ENCODE peak calls at places on chromosome 21, in eight cellular contexts. One of them, this sample, is unnamed. For H3K4me1, the result is how much of the 10 kb centered on the place peaks cover.

GRCh38 chr21:18023099-18023498 is 203.9 kb upstream of the C21orf91 start:
- DNase-seq in stomach: no peak
- DNase-seq in endodermal cell: peak
- DNase-seq in heart right ventricle: no peak
- DNase-seq in IMR-90: no peak
- DNase-seq in thoracic aorta: no peak
- DNase-seq in kidney: no peak
- DNase-seq in tibial artery: no peak
- DNase-seq in this sample: no peak

GRCh38 chr21:14767192-14767852 is 221.2 kb upstream of the SAMSN1 start:
- DNase-seq in stomach: no peak
- DNase-seq in endodermal cell: no peak
- DNase-seq in heart right ventricle: no peak
- DNase-seq in IMR-90: no peak
- DNase-seq in thoracic aorta: no peak
- DNase-seq in kidney: no peak
- DNase-seq in tibial artery: no peak
- DNase-seq in this sample: no peak

GRCh38 chr21:44454747-44455523 is at the start of gene LRRC3:
- DNase-seq in stomach: peak
- DNase-seq in endodermal cell: peak
- DNase-seq in heart right ventricle: peak
- DNase-seq in IMR-90: peak
- DNase-seq in thoracic aorta: peak
- DNase-seq in kidney: peak
- DNase-seq in tibial artery: peak
- DNase-seq in this sample: no peak

GRCh38 chr21:39022901-39023693 is 160.2 kb downstream of the PSMG1 start:
- DNase-seq in stomach: no peak
- DNase-seq in endodermal cell: peak
- DNase-seq in heart right ventricle: peak
- DNase-seq in IMR-90: peak
- DNase-seq in thoracic aorta: peak
- DNase-seq in kidney: peak
- DNase-seq in tibial artery: no peak
- DNase-seq in this sample: no peak

GRCh38 chr21:14706712-14707111 is 160.6 kb upstream of the SAMSN1 start:
- DNase-seq in stomach: no peak
- DNase-seq in endodermal cell: no peak
- DNase-seq in heart right ventricle: no peak
- DNase-seq in IMR-90: no peak
- DNase-seq in thoracic aorta: no peak
- DNase-seq in kidney: no peak
- DNase-seq in tibial artery: no peak
- DNase-seq in this sample: no peak

GRCh38 chr21:22791986-22792560 is 1793.9 kb downstream of the NCAM2 start:
- DNase-seq in stomach: no peak
- DNase-seq in endodermal cell: peak
- DNase-seq in heart right ventricle: no peak
- DNase-seq in IMR-90: peak
- DNase-seq in thoracic aorta: no peak
- DNase-seq in kidney: no peak
- DNase-seq in tibial artery: no peak
- DNase-seq in this sample: peak

GRCh38 chr21:45184869-45185268 is 102.8 kb downstream of the POFUT2 start:
- DNase-seq in stomach: no peak
- DNase-seq in endodermal cell: no peak
- DNase-seq in heart right ventricle: no peak
- DNase-seq in IMR-90: no peak
- DNase-seq in thoracic aorta: no peak
- DNase-seq in kidney: no peak
- DNase-seq in tibial artery: no peak
- DNase-seq in this sample: no peak

GRCh38 chr21:36767096-36767495 is 68.2 kb downstream of the SIM2 start:
- DNase-seq in stomach: no peak
- DNase-seq in endodermal cell: no peak
- DNase-seq in heart right ventricle: no peak
- DNase-seq in IMR-90: no peak
- DNase-seq in thoracic aorta: no peak
- DNase-seq in kidney: no peak
- DNase-seq in tibial artery: no peak
- DNase-seq in this sample: no peak

GRCh38 chr21:34986561-34987533 is 62.3 kb downstream of the RUNX1 start:
- DNase-seq in stomach: no peak
- DNase-seq in endodermal cell: peak
- DNase-seq in heart right ventricle: no peak
- DNase-seq in IMR-90: peak
- DNase-seq in thoracic aorta: no peak
- DNase-seq in kidney: no peak
- DNase-seq in tibial artery: no peak
- DNase-seq in this sample: peak

GRCh38 chr21:24204641-24205040 is 1402.6 kb downstream of the MRPL39 start:
- DNase-seq in stomach: no peak
- DNase-seq in endodermal cell: no peak
- DNase-seq in heart right ventricle: no peak
- DNase-seq in IMR-90: no peak
- DNase-seq in thoracic aorta: no peak
- DNase-seq in kidney: no peak
- DNase-seq in tibial artery: no peak
- DNase-seq in this sample: no peak

GRCh38 chr21:36859744-36860501 is 106.5 kb downstream of the HLCS start:
- DNase-seq in stomach: peak
- DNase-seq in endodermal cell: peak
- DNase-seq in heart right ventricle: peak
- DNase-seq in IMR-90: peak
- DNase-seq in thoracic aorta: no peak
- DNase-seq in kidney: peak
- DNase-seq in tibial artery: peak
- DNase-seq in this sample: peak

GRCh38 chr21:33802458-33802857 is 113.1 kb downstream of the ATP5PO start:
- DNase-seq in stomach: no peak
- DNase-seq in endodermal cell: no peak
- DNase-seq in heart right ventricle: no peak
- DNase-seq in IMR-90: no peak
- DNase-seq in thoracic aorta: no peak
- DNase-seq in kidney: no peak
- DNase-seq in tibial artery: no peak
- DNase-seq in this sample: no peak

GRCh38 chr21:45570071-45570470 is 27.8 kb upstream of the SLC19A1 start:
- DNase-seq in stomach: peak
- DNase-seq in endodermal cell: peak
- DNase-seq in heart right ventricle: no peak
- DNase-seq in IMR-90: no peak
- DNase-seq in thoracic aorta: no peak
- DNase-seq in kidney: peak
- DNase-seq in tibial artery: no peak
- DNase-seq in this sample: no peak

GRCh38 chr21:18114735-18115134 is 129.9 kb upstream of the CHODL start:
- DNase-seq in stomach: no peak
- DNase-seq in endodermal cell: no peak
- DNase-seq in heart right ventricle: no peak
- DNase-seq in IMR-90: no peak
- DNase-seq in thoracic aorta: no peak
- DNase-seq in kidney: no peak
- DNase-seq in tibial artery: no peak
- DNase-seq in this sample: no peak

GRCh38 chr21:38343691-38344090 is 86.9 kb downstream of the KCNJ15 start:
- DNase-seq in stomach: peak
- DNase-seq in endodermal cell: no peak
- DNase-seq in heart right ventricle: no peak
- DNase-seq in IMR-90: peak
- DNase-seq in thoracic aorta: peak
- DNase-seq in kidney: no peak
- DNase-seq in tibial artery: peak
- DNase-seq in this sample: no peak

GRCh38 chr21:27526451-27526850 is 559.6 kb upstream of the ADAMTS5 start:
- DNase-seq in stomach: no peak
- DNase-seq in endodermal cell: no peak
- DNase-seq in heart right ventricle: no peak
- DNase-seq in IMR-90: no peak
- DNase-seq in thoracic aorta: no peak
- DNase-seq in kidney: no peak
- DNase-seq in tibial artery: no peak
- DNase-seq in this sample: no peak

GRCh38 chr21:37675202-37675801 is 241.0 kb downstream of the KCNJ6 start:
- DNase-seq in stomach: peak
- DNase-seq in endodermal cell: peak
- DNase-seq in heart right ventricle: peak
- DNase-seq in IMR-90: peak
- DNase-seq in thoracic aorta: no peak
- DNase-seq in kidney: peak
- DNase-seq in tibial artery: no peak
- DNase-seq in this sample: no peak

GRCh38 chr21:38743772-38744529 is 61.8 kb upstream of the ETS2 start:
- DNase-seq in stomach: no peak
- DNase-seq in endodermal cell: no peak
- DNase-seq in heart right ventricle: peak
- DNase-seq in IMR-90: no peak
- DNase-seq in thoracic aorta: no peak
- DNase-seq in kidney: peak
- DNase-seq in tibial artery: no peak
- DNase-seq in this sample: no peak

DNA sequence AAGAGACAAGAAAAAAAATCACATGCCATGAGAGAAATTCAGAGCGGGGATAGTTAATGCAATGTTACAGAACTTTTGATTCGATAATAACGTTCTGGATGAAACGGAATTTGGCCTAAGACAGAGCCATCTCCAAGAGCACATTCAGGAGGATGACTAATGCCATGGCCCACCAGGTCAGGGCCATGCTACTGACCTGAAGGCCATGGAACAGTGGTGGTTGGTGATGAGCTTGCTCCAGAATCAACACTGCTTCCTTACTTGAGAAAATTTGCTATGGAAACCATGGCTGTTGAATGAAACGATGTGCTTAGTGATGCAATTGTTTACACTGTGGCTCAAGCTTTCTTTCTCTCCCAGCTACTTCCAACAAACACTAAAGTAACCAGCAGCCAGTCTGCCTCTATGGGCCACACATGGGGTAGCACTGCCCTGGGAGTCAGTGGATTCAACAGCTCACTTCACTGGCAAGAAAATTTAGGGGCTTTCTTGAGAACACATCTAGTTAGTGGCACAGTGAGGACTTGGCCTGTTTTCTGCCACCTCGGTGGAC is 299.1 kb downstream of the PCP4 start:
- DNase-seq in stomach: no peak
- DNase-seq in endodermal cell: peak
- DNase-seq in heart right ventricle: no peak
- DNase-seq in IMR-90: no peak
- DNase-seq in thoracic aorta: no peak
- DNase-seq in kidney: no peak
- DNase-seq in tibial artery: no peak
- DNase-seq in this sample: no peak
- TF ChIP-seq CTCF in stomach: no peak
- TF ChIP-seq CTCF in endodermal cell: peak
- TF ChIP-seq CTCF in heart right ventricle: no peak
- TF ChIP-seq CTCF in IMR-90: no peak
- TF ChIP-seq CTCF in thoracic aorta: no peak
- TF ChIP-seq CTCF in kidney: no peak
- TF ChIP-seq CTCF in tibial artery: no peak
- TF ChIP-seq CTCF in this sample: no peak

GRCh38 chr21:25507522-25507921 is 99.8 kb downstream of the MRPL39 start:
- DNase-seq in stomach: no peak
- DNase-seq in endodermal cell: no peak
- DNase-seq in heart right ventricle: no peak
- DNase-seq in IMR-90: peak
- DNase-seq in thoracic aorta: no peak
- DNase-seq in kidney: no peak
- DNase-seq in tibial artery: no peak
- DNase-seq in this sample: no peak
- H3K4me1 ChIP-seq in stomach: under half
- H3K4me1 ChIP-seq in endodermal cell: under half
- H3K4me1 ChIP-seq in heart right ventricle: under half
- H3K4me1 ChIP-seq in IMR-90: under half
- H3K4me1 ChIP-seq in thoracic aorta: under half
- H3K4me1 ChIP-seq in kidney: under half
- H3K4me1 ChIP-seq in tibial artery: under half
- H3K4me1 ChIP-seq in this sample: under half

GRCh38 chr21:30842990-30843389 is 13.4 kb upstream of the KRTAP7-1 start:
- DNase-seq in stomach: no peak
- DNase-seq in endodermal cell: no peak
- DNase-seq in heart right ventricle: no peak
- DNase-seq in IMR-90: no peak
- DNase-seq in thoracic aorta: no peak
- DNase-seq in kidney: no peak
- DNase-seq in tibial artery: no peak
- DNase-seq in this sample: no peak

GRCh38 chr21:30838536-30838935 is 9.0 kb upstream of the KRTAP7-1 start:
- DNase-seq in stomach: no peak
- DNase-seq in endodermal cell: no peak
- DNase-seq in heart right ventricle: no peak
- DNase-seq in IMR-90: no peak
- DNase-seq in thoracic aorta: no peak
- DNase-seq in kidney: no peak
- DNase-seq in tibial artery: no peak
- DNase-seq in this sample: no peak

DNA sequence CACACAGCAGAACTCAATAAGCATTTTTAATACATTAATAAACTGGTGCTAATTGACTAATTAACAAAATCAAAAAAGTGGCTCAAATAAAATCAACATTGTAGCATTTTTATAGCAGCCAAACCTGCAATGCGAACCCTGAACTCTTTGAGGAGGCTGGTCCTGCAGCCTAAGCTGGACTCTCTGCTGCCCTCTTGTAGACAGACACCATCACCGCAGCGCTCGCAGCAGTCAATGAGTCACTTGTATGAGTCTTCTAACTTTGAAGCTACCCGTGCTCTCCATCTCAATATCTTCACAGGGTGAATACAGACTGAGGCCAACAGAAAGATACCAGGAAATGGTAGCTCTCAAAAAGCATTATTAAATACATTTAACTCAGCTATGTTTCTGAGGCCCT is 9.7 kb upstream of the KRTAP7-1 start:
- DNase-seq in stomach: no peak
- DNase-seq in endodermal cell: peak
- DNase-seq in heart right ventricle: no peak
- DNase-seq in IMR-90: no peak
- DNase-seq in thoracic aorta: no peak
- DNase-seq in kidney: no peak
- DNase-seq in tibial artery: no peak
- DNase-seq in this sample: no peak
- TF ChIP-seq CTCF in stomach: no peak
- TF ChIP-seq CTCF in endodermal cell: peak
- TF ChIP-seq CTCF in heart right ventricle: peak
- TF ChIP-seq CTCF in IMR-90: no peak
- TF ChIP-seq CTCF in thoracic aorta: no peak
- TF ChIP-seq CTCF in kidney: peak
- TF ChIP-seq CTCF in tibial artery: no peak
- TF ChIP-seq CTCF in this sample: peak

DNA sequence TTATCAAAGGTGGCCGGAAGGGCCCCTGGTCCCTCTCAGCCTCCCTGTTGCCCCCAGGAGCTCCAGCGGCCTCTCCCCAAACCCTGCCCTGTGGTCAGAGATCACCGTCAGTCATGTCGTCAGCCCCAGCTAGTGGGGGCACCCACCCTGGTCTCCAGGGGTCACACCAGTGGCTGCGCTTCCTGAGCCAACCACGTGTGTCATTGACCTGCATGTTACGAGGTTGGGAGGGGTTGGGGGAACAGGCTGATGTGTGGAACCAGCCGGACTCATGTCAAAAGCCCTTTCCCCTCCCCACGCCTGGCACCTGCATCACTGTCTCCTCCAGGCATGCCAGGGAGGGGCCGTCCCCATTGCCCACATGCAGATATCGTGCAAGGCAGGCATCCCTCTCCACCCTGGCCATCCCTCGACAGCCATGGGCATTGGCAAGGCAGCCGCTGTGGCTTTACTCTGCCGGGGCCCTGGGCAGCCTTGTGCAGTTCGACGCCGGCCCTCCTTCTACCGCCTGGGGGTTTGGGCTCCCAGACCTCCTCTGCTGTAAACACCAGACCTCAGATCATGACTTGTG is 128.7 kb downstream of the CRYAA start:
- DNase-seq in stomach: no peak
- DNase-seq in endodermal cell: no peak
- DNase-seq in heart right ventricle: no peak
- DNase-seq in IMR-90: no peak
- DNase-seq in thoracic aorta: no peak
- DNase-seq in kidney: peak
- DNase-seq in tibial artery: no peak
- DNase-seq in this sample: no peak
- H3K4me1 ChIP-seq in stomach: under half
- H3K4me1 ChIP-seq in endodermal cell: under half
- H3K4me1 ChIP-seq in heart right ventricle: under half
- H3K4me1 ChIP-seq in IMR-90: under half
- H3K4me1 ChIP-seq in thoracic aorta: under half
- H3K4me1 ChIP-seq in kidney: under half
- H3K4me1 ChIP-seq in tibial artery: under half
- H3K4me1 ChIP-seq in this sample: under half